ENCODE peak calls at places on chromosomes 11 and 22, in nine cellular contexts. A is kidney epithelial cell; Z is heart left ventricle; S is tibial nerve; D is astrocyte of the spinal cord; E is CD8-positive, alpha-beta T cell; U is fibroblast of lung; C is omental fat pad; F is MM.1S. Y is an unnamed sample.

GRCh38 chr22:34620832-34621231 is 445.1 kb upstream of the ISX start:
- DNase-seq in A (no peak), Z (no peak), S (no peak), D (no peak), E (no peak), U (no peak), C (no peak), F (peak), Y (no peak)

GRCh38 chr11:73308003-73308962 is at the start of gene ARHGEF17:
- DNase-seq in A (no peak), Z (peak), S (peak), D (peak), E (peak), U (peak), C (no peak), F (no peak), Y (peak)

GRCh38 chr22:40898850-40899357 is 37.0 kb upstream of the DNAJB7 start:
- DNase-seq in A (peak), Z (no peak), S (no peak), D (peak), E (no peak), U (peak), C (no peak), F (peak), Y (no peak)

GRCh38 chr11:86218125-86219081 is 26.1 kb upstream of the EED start:
- DNase-seq in A (peak), Z (peak), S (peak), D (peak), E (peak), U (peak), C (no peak), F (peak), Y (no peak)

GRCh38 chr22:20991252-20992055 is 9.4 kb downstream of the LZTR1 start:
- DNase-seq in A (no peak), Z (no peak), S (no peak), D (no peak), E (no peak), U (no peak), C (no peak), F (no peak), Y (no peak)

GRCh38 chr11:77547863-77548551 is 41.7 kb upstream of the AQP11 start:
- DNase-seq in A (peak), Z (no peak), S (peak), D (peak), E (peak), U (peak), C (no peak), F (peak), Y (no peak)

GRCh38 chr11:112961751-112962747 is 829 bp downstream of the NCAM1 start:
- DNase-seq in A (no peak), Z (peak), S (no peak), D (no peak), E (no peak), U (no peak), C (no peak), F (no peak), Y (peak)

GRCh38 chr22:48553694-48554308 is 1273.9 kb downstream of the BRD1 start:
- DNase-seq in A (no peak), Z (no peak), S (no peak), D (no peak), E (no peak), U (no peak), C (no peak), F (no peak), Y (no peak)

GRCh38 chr11:76234704-76235232 is 28.5 kb upstream of the WNT11 start:
- DNase-seq in A (no peak), Z (peak), S (peak), D (no peak), E (no peak), U (no peak), C (peak), F (peak), Y (no peak)

GRCh38 chr11:43172477-43172876 is 139.3 kb upstream of the API5 start:
- DNase-seq in A (no peak), Z (no peak), S (no peak), D (no peak), E (no peak), U (no peak), C (no peak), F (no peak), Y (no peak)

GRCh38 chr11:94423467-94423866 is 22.2 kb upstream of the GPR83 start:
- DNase-seq in A (peak), Z (no peak), S (no peak), D (no peak), E (no peak), U (no peak), C (no peak), F (no peak), Y (no peak)
- TF ChIP-seq CTCF in A (peak), Z (no peak), S (no peak), D (no peak), E (no peak), U (no peak), C (no peak), F (no peak), Y (no peak)

DNA sequence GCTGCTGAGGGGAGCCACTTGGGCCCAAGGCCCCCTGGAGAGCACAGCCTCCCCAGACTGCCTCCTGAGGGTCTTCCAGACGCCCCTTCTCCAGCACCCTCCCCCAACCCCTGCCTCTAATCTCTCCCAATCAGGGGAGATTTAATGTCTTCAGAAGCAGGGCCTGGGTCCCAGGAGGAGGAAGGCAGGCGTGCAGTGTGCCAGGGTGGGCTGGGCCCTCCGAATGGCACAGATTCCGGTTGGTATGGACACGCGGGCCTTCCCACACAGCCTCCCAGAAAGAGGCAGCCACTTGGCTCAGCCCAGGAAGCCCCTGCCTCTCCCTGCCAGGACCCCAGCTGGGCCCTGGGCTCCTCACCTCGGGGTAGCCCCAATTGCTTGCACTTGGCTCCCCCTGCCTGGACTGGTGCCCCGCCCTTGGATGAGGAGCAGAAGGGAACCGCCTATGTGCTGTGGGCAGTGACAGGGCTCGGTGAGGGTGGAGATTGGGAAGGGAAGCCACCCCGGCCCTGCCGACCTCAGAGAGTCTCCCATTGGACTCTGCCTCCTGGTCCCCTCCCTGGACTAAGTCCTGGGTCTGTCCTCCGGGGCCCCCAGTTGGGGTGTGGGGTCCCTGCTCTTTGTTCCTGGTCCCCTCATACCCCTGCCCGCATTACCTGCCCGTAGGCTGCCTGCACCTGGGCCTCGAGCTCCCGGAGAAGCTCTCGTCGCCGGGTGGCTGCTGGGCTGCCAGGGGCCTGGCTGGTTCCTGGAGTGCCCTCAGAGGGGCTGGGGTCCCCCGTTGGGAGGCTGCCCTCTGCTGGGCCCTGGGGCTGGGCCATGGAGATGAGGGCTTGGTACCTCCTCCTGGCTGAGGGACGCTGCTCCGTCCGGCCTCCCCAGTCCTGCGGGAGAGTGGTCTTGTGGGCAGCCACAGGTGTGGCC is 572 bp upstream of the CABP2 start:
- DNase-seq in A (no peak), Z (no peak), S (no peak), D (no peak), E (no peak), U (no peak), C (no peak), F (no peak), Y (no peak)
- TF ChIP-seq CTCF in A (no peak), Z (no peak), S (no peak), D (no peak), E (no peak), U (no peak), C (no peak), F (no peak), Y (no peak)

GRCh38 chr22:30553971-30554370 is 7.4 kb upstream of the SEC14L6 start:
- DNase-seq in A (no peak), Z (no peak), S (no peak), D (no peak), E (no peak), U (no peak), C (no peak), F (no peak), Y (no peak)

GRCh38 chr22:30555282-30556210 is 9.0 kb upstream of the SEC14L6 start:
- DNase-seq in A (no peak), Z (no peak), S (no peak), D (no peak), E (no peak), U (no peak), C (no peak), F (no peak), Y (no peak)

GRCh38 chr22:30559889-30560288 is 13.3 kb upstream of the SEC14L6 start:
- DNase-seq in A (no peak), Z (no peak), S (no peak), D (no peak), E (no peak), U (no peak), C (no peak), F (no peak), Y (no peak)

GRCh38 chr22:30557243-30557642 is 10.7 kb upstream of the SEC14L6 start:
- DNase-seq in A (no peak), Z (no peak), S (no peak), D (no peak), E (no peak), U (no peak), C (no peak), F (no peak), Y (no peak)

GRCh38 chr22:30556388-30556787 is 9.8 kb upstream of the SEC14L6 start:
- DNase-seq in A (no peak), Z (no peak), S (no peak), D (no peak), E (no peak), U (no peak), C (no peak), F (no peak), Y (no peak)
- TF ChIP-seq CTCF in A (peak), Z (no peak), S (no peak), D (no peak), E (no peak), U (no peak), C (no peak), F (no peak), Y (no peak)

DNA sequence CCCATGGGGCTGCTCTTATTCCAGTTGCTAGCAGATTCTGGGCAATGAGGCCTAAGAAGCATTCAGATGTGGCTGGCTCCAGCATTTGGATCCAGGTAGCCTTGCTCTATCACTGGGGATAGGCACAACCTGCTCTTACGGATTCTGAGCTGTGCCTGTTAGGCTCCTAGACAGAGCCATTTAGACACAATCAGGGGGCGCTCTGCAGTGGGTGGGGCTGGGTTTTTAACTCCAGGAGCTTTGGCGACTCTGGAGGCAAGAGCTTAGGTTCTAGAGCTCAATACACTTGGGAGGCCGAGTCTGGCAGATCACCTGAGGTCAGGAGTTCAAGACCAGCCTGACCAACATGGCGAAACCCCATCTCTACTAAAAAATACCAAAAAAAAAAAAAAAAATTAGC is 32.0 kb downstream of the KCNC1 start:
- DNase-seq in A (no peak), Z (no peak), S (no peak), D (no peak), E (no peak), U (no peak), C (no peak), F (no peak), Y (no peak)
- TF ChIP-seq CTCF in A (no peak), Z (no peak), S (no peak), D (no peak), E (no peak), U (peak), C (no peak), F (no peak), Y (peak)

GRCh38 chr11:62706841-62707240 is 383 bp downstream of the BSCL2 start:
- DNase-seq in A (no peak), Z (no peak), S (no peak), D (no peak), E (no peak), U (no peak), C (no peak), F (no peak), Y (no peak)

GRCh38 chr11:62708423-62709261 is 1.2 kb downstream of the GNG3 start:
- DNase-seq in A (no peak), Z (no peak), S (no peak), D (no peak), E (peak), U (no peak), C (no peak), F (no peak), Y (no peak)

GRCh38 chr11:62707277-62707771 is at the start of the genes BSCL2 and GNG3:
- DNase-seq in A (no peak), Z (no peak), S (no peak), D (no peak), E (no peak), U (peak), C (no peak), F (no peak), Y (peak)

GRCh38 chr11:62710001-62710345 is 2.5 kb downstream of the GNG3 start:
- DNase-seq in A (no peak), Z (no peak), S (no peak), D (no peak), E (peak), U (no peak), C (no peak), F (peak), Y (no peak)

DNA sequence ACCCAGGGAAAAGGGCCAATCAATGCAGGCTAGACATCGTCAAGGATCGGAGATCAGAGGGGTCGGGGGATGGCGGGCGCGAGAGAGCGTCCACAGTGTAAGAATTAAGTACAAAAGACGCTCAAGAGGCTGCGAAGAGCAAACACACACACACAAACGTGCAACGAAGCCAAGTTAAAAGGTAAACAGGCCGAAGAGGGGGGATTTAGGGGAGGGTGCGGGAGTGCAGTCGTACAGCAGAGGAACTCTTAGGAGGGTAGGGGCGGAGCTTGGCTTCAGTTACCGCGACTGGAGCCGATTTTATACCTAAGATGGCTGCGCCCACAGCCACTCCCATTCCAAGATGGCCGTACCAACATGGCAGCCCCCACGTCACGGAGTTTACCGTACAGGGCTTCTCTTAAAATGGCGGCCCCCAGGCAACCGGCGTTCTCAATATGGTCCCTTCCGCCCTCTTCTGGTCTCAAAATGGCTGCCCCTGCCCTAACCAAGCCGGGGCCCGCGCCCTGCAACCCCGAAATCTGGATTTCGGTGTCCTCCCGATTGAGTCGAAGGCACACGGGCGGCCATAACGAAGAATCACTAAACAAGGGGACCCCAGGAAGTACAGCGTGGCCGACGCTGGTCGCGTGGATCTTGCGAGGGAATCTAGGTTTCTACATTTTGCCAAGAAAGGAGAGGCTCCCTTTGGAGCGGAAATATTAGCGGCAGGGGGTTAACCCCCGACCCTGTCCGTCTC is 2.0 kb downstream of the GNG3 start:
- DNase-seq in A (peak), Z (peak), S (peak), D (peak), E (peak), U (peak), C (peak), F (peak), Y (peak)
- TF ChIP-seq CTCF in A (no peak), Z (peak), S (no peak), D (no peak), E (no peak), U (no peak), C (no peak), F (no peak), Y (peak)

GRCh38 chr11:57762235-57762866 is 749 bp downstream of the CTNND1 start:
- DNase-seq in A (no peak), Z (no peak), S (no peak), D (peak), E (no peak), U (no peak), C (no peak), F (no peak), Y (no peak)

GRCh38 chr11:57764527-57764926 is 2.9 kb downstream of the CTNND1 start:
- DNase-seq in A (no peak), Z (no peak), S (no peak), D (peak), E (no peak), U (peak), C (no peak), F (no peak), Y (no peak)

GRCh38 chr11:57761301-57762234 is at the start of gene CTNND1:
- DNase-seq in A (peak), Z (peak), S (peak), D (peak), E (no peak), U (peak), C (no peak), F (no peak), Y (peak)

GRCh38 chr11:57764972-57765371 is 3.4 kb downstream of the CTNND1 start:
- DNase-seq in A (no peak), Z (no peak), S (no peak), D (no peak), E (no peak), U (no peak), C (no peak), F (no peak), Y (no peak)

GRCh38 chr11:57763568-57763967 is 2.0 kb downstream of the CTNND1 start:
- DNase-seq in A (no peak), Z (no peak), S (no peak), D (peak), E (no peak), U (peak), C (no peak), F (no peak), Y (no peak)
- TF ChIP-seq CTCF in A (peak), Z (peak), S (peak), D (peak), E (no peak), U (peak), C (no peak), F (no peak), Y (peak)

GRCh38 chr11:9565822-9566560 is 7.5 kb upstream of the WEE1 start:
- DNase-seq in A (peak), Z (no peak), S (peak), D (peak), E (peak), U (peak), C (peak), F (peak), Y (no peak)

GRCh38 chr11:9568161-9568853 is 5.2 kb upstream of the WEE1 start:
- DNase-seq in A (no peak), Z (no peak), S (no peak), D (peak), E (no peak), U (no peak), C (no peak), F (no peak), Y (no peak)

GRCh38 chr11:9567401-9567800 is 6.1 kb upstream of the WEE1 start:
- DNase-seq in A (no peak), Z (no peak), S (no peak), D (no peak), E (no peak), U (no peak), C (no peak), F (no peak), Y (no peak)

GRCh38 chr11:9568854-9569587 is 4.4 kb upstream of the WEE1 start:
- DNase-seq in A (peak), Z (no peak), S (peak), D (peak), E (no peak), U (peak), C (no peak), F (peak), Y (no peak)

DNA sequence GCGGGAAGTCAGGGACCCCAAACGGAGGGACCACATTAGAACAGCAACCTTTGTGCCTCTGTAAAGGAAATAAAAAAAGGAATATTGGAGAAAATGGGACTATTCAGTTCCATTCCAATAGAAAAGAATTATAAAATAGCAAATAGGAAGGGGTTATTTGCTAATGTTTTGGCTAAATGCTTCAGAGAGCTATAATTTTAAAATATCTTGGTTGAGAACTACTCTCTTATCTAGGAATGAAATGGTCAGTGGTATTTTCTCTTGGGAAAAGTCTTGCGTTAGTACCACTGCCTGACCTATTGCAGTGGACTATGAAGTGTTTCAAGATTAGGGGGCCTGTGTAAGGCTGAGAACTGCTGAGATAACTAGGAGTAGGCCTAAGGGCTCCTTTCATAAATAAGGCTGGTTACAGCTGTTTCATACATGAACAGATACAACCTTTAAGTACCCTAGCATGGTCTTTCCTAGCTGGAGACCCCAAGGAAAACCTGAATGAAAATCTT is 6.9 kb upstream of the WEE1 start:
- DNase-seq in A (no peak), Z (no peak), S (no peak), D (peak), E (no peak), U (peak), C (no peak), F (no peak), Y (no peak)
- TF ChIP-seq CTCF in A (no peak), Z (no peak), S (no peak), D (no peak), E (no peak), U (no peak), C (no peak), F (no peak), Y (no peak)

Y was measured in type B pancreatic cell.